ENCODE peak calls at places on chromosomes 1 and 21, in five cellular contexts. D is EL; N is left ventricle myocardium inferior; G is neuronal stem cell; Q is natural killer cell treated with Interleukin-12 subunit alpha and Interleukin-12 subunit beta and Interleukin-15 and Interleukin-18, amount 100 ng/mL, for 72 hours. P is an unnamed sample.

GRCh38 chr1:236465231-236465958 is 58.4 kb upstream of the LGALS8 start:
- DNase-seq in Q (no peak), D (no peak), G (no peak), N (no peak), P (no peak)

GRCh38 chr1:84611796-84612195 is 37.6 kb upstream of the CTBS start:
- DNase-seq in D (peak), N (no peak), G (peak), Q (no peak), P (peak)

GRCh38 chr1:201636581-201636980 is 97.7 kb downstream of the NAV1 start:
- DNase-seq in G (no peak), D (peak), N (no peak), Q (no peak), P (peak)

GRCh38 chr21:39385299-39386145 is 36.6 kb upstream of the HMGN1 start:
- DNase-seq in N (peak), G (no peak), Q (peak), D (peak), P (peak)

GRCh38 chr1:7784492-7785071 is 491 bp downstream of the PER3 start:
- DNase-seq in Q (no peak), D (no peak), G (no peak), N (peak), P (no peak)

GRCh38 chr21:38847556-38847955 is 41.8 kb downstream of the ETS2 start:
- DNase-seq in Q (no peak), N (no peak), G (no peak), D (no peak), P (peak)

GRCh38 chr21:44564886-44565598 is 6.4 kb upstream of the KRTAP10-3 start:
- DNase-seq in D (no peak), Q (no peak), N (no peak), G (no peak), P (no peak)

GRCh38 chr1:84892657-84893618 is at the start of gene LPAR3:
- DNase-seq in G (peak), N (peak), Q (no peak), D (peak), P (no peak)

GRCh38 chr1:232625319-232625868 is 4.5 kb downstream of the SIPA1L2 start:
- DNase-seq in D (no peak), Q (no peak), G (no peak), N (no peak), P (no peak)

GRCh38 chr1:172940170-172940855 is 110.4 kb downstream of the TNFSF18 start:
- DNase-seq in Q (no peak), D (peak), G (no peak), N (no peak), P (peak)

GRCh38 chr1:168763031-168763430 is 34.0 kb upstream of the DPT start:
- DNase-seq in N (no peak), Q (no peak), D (no peak), G (no peak), P (no peak)

GRCh38 chr1:76154213-76154956 is 79.8 kb downstream of the ST6GALNAC3 start:
- DNase-seq in N (peak), D (peak), Q (peak), G (peak), P (peak)

GRCh38 chr1:32234792-32235191 is 12.2 kb upstream of the FAM167B start:
- DNase-seq in D (no peak), G (no peak), Q (no peak), N (no peak), P (no peak)